ENCODE peak calls at places on chromosome X, in five cellular contexts. One of them, this sample, is unnamed.

GRCh38 chrX:129738466-129739308 is at the start of gene XPNPEP2:
- DNase-seq in G401: no peak
- DNase-seq in psoas muscle: no peak
- DNase-seq in heart right ventricle: peak
- DNase-seq in neural progenitor cell: peak
- DNase-seq in this sample: no peak

GRCh38 chrX:150873616-150874015 is 24.9 kb downstream of the CD99L2 start:
- DNase-seq in G401: peak
- DNase-seq in psoas muscle: peak
- DNase-seq in heart right ventricle: peak
- DNase-seq in neural progenitor cell: no peak
- DNase-seq in this sample: no peak

GRCh38 chrX:1481636-1482529 is 29.2 kb upstream of the ASMTL start:
- DNase-seq in G401: no peak
- DNase-seq in psoas muscle: peak
- DNase-seq in heart right ventricle: peak
- DNase-seq in neural progenitor cell: peak
- DNase-seq in this sample: peak

GRCh38 chrX:45368705-45369104 is 168.0 kb upstream of the DIPK2B start:
- DNase-seq in G401: no peak
- DNase-seq in psoas muscle: no peak
- DNase-seq in heart right ventricle: no peak
- DNase-seq in neural progenitor cell: no peak
- DNase-seq in this sample: no peak

GRCh38 chrX:69503228-69503834 is 795 bp upstream of the NALF2 start:
- DNase-seq in G401: peak
- DNase-seq in psoas muscle: no peak
- DNase-seq in heart right ventricle: no peak
- DNase-seq in neural progenitor cell: no peak
- DNase-seq in this sample: peak

GRCh38 chrX:45036161-45036560 is 163.2 kb downstream of the KDM6A start:
- DNase-seq in G401: no peak
- DNase-seq in psoas muscle: no peak
- DNase-seq in heart right ventricle: no peak
- DNase-seq in neural progenitor cell: no peak
- DNase-seq in this sample: no peak

GRCh38 chrX:114344756-114345155 is 239.1 kb upstream of the HTR2C start:
- DNase-seq in G401: peak
- DNase-seq in psoas muscle: no peak
- DNase-seq in heart right ventricle: no peak
- DNase-seq in neural progenitor cell: peak
- DNase-seq in this sample: peak

GRCh38 chrX:41734530-41734929 is 10.5 kb downstream of the GPR82 start:
- DNase-seq in G401: peak
- DNase-seq in psoas muscle: no peak
- DNase-seq in heart right ventricle: no peak
- DNase-seq in neural progenitor cell: peak
- DNase-seq in this sample: peak

GRCh38 chrX:44223150-44223549 is 120.3 kb downstream of the EFHC2 start:
- DNase-seq in G401: no peak
- DNase-seq in psoas muscle: no peak
- DNase-seq in heart right ventricle: no peak
- DNase-seq in neural progenitor cell: no peak
- DNase-seq in this sample: no peak

GRCh38 chrX:112819013-112819635 is 21.5 kb downstream of the AMOT start:
- DNase-seq in G401: no peak
- DNase-seq in psoas muscle: no peak
- DNase-seq in heart right ventricle: no peak
- DNase-seq in neural progenitor cell: no peak
- DNase-seq in this sample: no peak

GRCh38 chrX:1391370-1391706 is 575 bp downstream of the SLC25A6 start:
- DNase-seq in G401: no peak
- DNase-seq in psoas muscle: peak
- DNase-seq in heart right ventricle: no peak
- DNase-seq in neural progenitor cell: peak
- DNase-seq in this sample: no peak

GRCh38 chrX:18896680-18897544 is 87.0 kb downstream of the PHKA2 start:
- DNase-seq in G401: no peak
- DNase-seq in psoas muscle: no peak
- DNase-seq in heart right ventricle: no peak
- DNase-seq in neural progenitor cell: no peak
- DNase-seq in this sample: no peak

GRCh38 chrX:103586314-103586646 is 965 bp downstream of the TCEAL4 start:
- DNase-seq in G401: peak
- DNase-seq in psoas muscle: peak
- DNase-seq in heart right ventricle: no peak
- DNase-seq in neural progenitor cell: no peak
- DNase-seq in this sample: peak

GRCh38 chrX:28609917-28610613 is 22.8 kb downstream of the IL1RAPL1 start:
- DNase-seq in G401: peak
- DNase-seq in psoas muscle: no peak
- DNase-seq in heart right ventricle: peak
- DNase-seq in neural progenitor cell: no peak
- DNase-seq in this sample: peak

GRCh38 chrX:100731441-100732281 is at the start of gene SYTL4:
- DNase-seq in G401: no peak
- DNase-seq in psoas muscle: peak
- DNase-seq in heart right ventricle: peak
- DNase-seq in neural progenitor cell: peak
- DNase-seq in this sample: no peak

GRCh38 chrX:119605739-119606507 is at the start of gene NKRF:
- DNase-seq in G401: peak
- DNase-seq in psoas muscle: peak
- DNase-seq in heart right ventricle: peak
- DNase-seq in neural progenitor cell: peak
- DNase-seq in this sample: peak

GRCh38 chrX:140799216-140799615 is 89.7 kb downstream of the LINC00632 start:
- DNase-seq in G401: no peak
- DNase-seq in psoas muscle: no peak
- DNase-seq in heart right ventricle: no peak
- DNase-seq in neural progenitor cell: no peak
- DNase-seq in this sample: no peak

GRCh38 chrX:50736651-50737050 is 77.3 kb downstream of the SHROOM4 start:
- DNase-seq in G401: no peak
- DNase-seq in psoas muscle: no peak
- DNase-seq in heart right ventricle: no peak
- DNase-seq in neural progenitor cell: no peak
- DNase-seq in this sample: no peak

GRCh38 chrX:96692911-96693310 is 8.3 kb downstream of the DIAPH2 start:
- DNase-seq in G401: no peak
- DNase-seq in psoas muscle: no peak
- DNase-seq in heart right ventricle: no peak
- DNase-seq in neural progenitor cell: no peak
- DNase-seq in this sample: no peak

GRCh38 chrX:41452972-41453371 is 5.8 kb downstream of the NYX start:
- DNase-seq in G401: no peak
- DNase-seq in psoas muscle: no peak
- DNase-seq in heart right ventricle: no peak
- DNase-seq in neural progenitor cell: no peak
- DNase-seq in this sample: no peak

GRCh38 chrX:17567173-17567572 is 170.1 kb upstream of the SCML1 start:
- DNase-seq in G401: peak
- DNase-seq in psoas muscle: no peak
- DNase-seq in heart right ventricle: peak
- DNase-seq in neural progenitor cell: no peak
- DNase-seq in this sample: no peak

GRCh38 chrX:130393451-130394074 is 8.1 kb upstream of the GPR119 start:
- DNase-seq in G401: peak
- DNase-seq in psoas muscle: no peak
- DNase-seq in heart right ventricle: peak
- DNase-seq in neural progenitor cell: peak
- DNase-seq in this sample: peak

GRCh38 chrX:80799616-80800015 is 10.1 kb downstream of the BRWD3 start:
- DNase-seq in G401: no peak
- DNase-seq in psoas muscle: no peak
- DNase-seq in heart right ventricle: no peak
- DNase-seq in neural progenitor cell: no peak
- DNase-seq in this sample: no peak

GRCh38 chrX:129759576-129760061 is 20.1 kb upstream of the SASH3 start:
- DNase-seq in G401: peak
- DNase-seq in psoas muscle: peak
- DNase-seq in heart right ventricle: peak
- DNase-seq in neural progenitor cell: peak
- DNase-seq in this sample: peak

GRCh38 chrX:130120746-130121504 is 10.6 kb upstream of the ELF4 start:
- DNase-seq in G401: peak
- DNase-seq in psoas muscle: peak
- DNase-seq in heart right ventricle: peak
- DNase-seq in neural progenitor cell: peak
- DNase-seq in this sample: peak

GRCh38 chrX:31178769-31179125 is 106.9 kb upstream of the FTHL17 start:
- DNase-seq in G401: no peak
- DNase-seq in psoas muscle: no peak
- DNase-seq in heart right ventricle: no peak
- DNase-seq in neural progenitor cell: no peak
- DNase-seq in this sample: no peak

GRCh38 chrX:13376857-13377441 is 57.1 kb upstream of the ATXN3L start:
- DNase-seq in G401: no peak
- DNase-seq in psoas muscle: no peak
- DNase-seq in heart right ventricle: peak
- DNase-seq in neural progenitor cell: no peak
- DNase-seq in this sample: no peak

GRCh38 chrX:118189628-118190027 is 73.0 kb upstream of the KLHL13 start:
- DNase-seq in G401: no peak
- DNase-seq in psoas muscle: no peak
- DNase-seq in heart right ventricle: peak
- DNase-seq in neural progenitor cell: no peak
- DNase-seq in this sample: no peak